ENCODE peak calls at places on chromosomes 6 and 20, in five cellular contexts. G, I, J, F and X are unnamed samples.

GRCh38 chr20:47319517-47320252 is 36.8 kb downstream of the ZMYND8 start:
- DNase-seq in G (peak), I (no peak), J (no peak), F (peak), X (no peak)

GRCh38 chr6:15715851-15716250 is 53.0 kb upstream of the DTNBP1 start:
- DNase-seq in G (no peak), I (no peak), J (no peak), F (no peak), X (no peak)

GRCh38 chr6:119145111-119145510 is 66.6 kb upstream of the FAM184A start:
- DNase-seq in G (no peak), I (no peak), J (no peak), F (no peak), X (no peak)

GRCh38 chr6:128508588-128509296 is 11.7 kb downstream of the PTPRK start:
- DNase-seq in G (peak), I (peak), J (no peak), F (no peak), X (peak)

GRCh38 chr20:14404515-14404914 is 67.1 kb upstream of the FLRT3 start:
- DNase-seq in G (no peak), I (no peak), J (no peak), F (no peak), X (no peak)

GRCh38 chr6:14022673-14023072 is 94.9 kb upstream of the CD83 start:
- DNase-seq in G (no peak), I (no peak), J (no peak), F (no peak), X (no peak)

GRCh38 chr6:151044465-151045441 is 179.3 kb downstream of the MTHFD1L start:
- DNase-seq in G (peak), I (peak), J (no peak), F (no peak), X (peak)

GRCh38 chr6:67458265-67458664 is 1176.8 kb upstream of the ADGRB3 start:
- DNase-seq in G (no peak), I (no peak), J (no peak), F (peak), X (no peak)

GRCh38 chr6:136171207-136171606 is 78.9 kb downstream of the MTFR2 start:
- DNase-seq in G (no peak), I (no peak), J (no peak), F (no peak), X (no peak)

GRCh38 chr6:22956029-22956715 is 386.8 kb downstream of the HDGFL1 start:
- DNase-seq in G (no peak), I (no peak), J (no peak), F (no peak), X (no peak)

GRCh38 chr20:7520361-7520760 is 419.9 kb downstream of the HAO1 start:
- DNase-seq in G (no peak), I (no peak), J (no peak), F (no peak), X (no peak)

GRCh38 chr20:20369353-20370086 is 1.6 kb downstream of the INSM1 start:
- DNase-seq in G (no peak), I (no peak), J (no peak), F (no peak), X (no peak)

GRCh38 chr20:49260218-49260617 is 17.6 kb downstream of the ZNFX1 start:
- DNase-seq in G (no peak), I (no peak), J (no peak), F (no peak), X (no peak)

GRCh38 chr6:125986295-125986955 is at the start of gene TRMT11:
- DNase-seq in G (peak), I (peak), J (peak), F (peak), X (peak)

DNA sequence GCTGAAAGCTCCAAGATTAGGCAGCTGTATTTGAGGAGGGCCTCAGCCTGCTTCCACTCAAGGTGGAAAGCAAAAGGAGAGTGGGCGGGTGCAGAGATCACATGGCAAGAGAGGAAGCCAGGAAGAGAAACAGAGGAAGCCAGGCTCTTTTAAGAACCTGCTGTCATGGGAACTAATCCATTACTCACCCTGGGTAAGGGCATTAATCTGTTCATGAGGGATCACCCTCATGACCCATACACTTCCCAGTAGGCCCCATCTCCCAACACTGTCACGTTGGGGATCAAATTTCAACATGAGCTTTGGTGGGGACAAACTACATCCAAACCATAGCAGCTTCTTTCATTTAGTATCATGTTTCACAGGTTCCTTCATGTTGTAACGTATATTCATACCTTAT is 53.9 kb downstream of the DHX35 start:
- DNase-seq in G (no peak), I (no peak), J (no peak), F (no peak), X (no peak)
- TF ChIP-seq BHLHE40 in G (no peak), I (no peak), J (no peak), F (no peak), X (no peak)

GRCh38 chr6:44074383-44075136 is 52.7 kb downstream of the MRPL14 start:
- DNase-seq in G (peak), I (peak), J (peak), F (peak), X (peak)
- H3K4me3 ChIP-seq in G (no peak), I (peak), J (peak), F (peak), X (no peak)

GRCh38 chr6:28522594-28523557 is 2.8 kb upstream of the GPX5 start:
- DNase-seq in G (no peak), I (no peak), J (no peak), F (peak), X (no peak)
- TF ChIP-seq BHLHE40 in G (no peak), I (no peak), J (no peak), F (no peak), X (no peak)

GRCh38 chr6:34525431-34526175 is 30.5 kb downstream of the SPDEF start:
- DNase-seq in G (no peak), I (no peak), J (no peak), F (no peak), X (no peak)

GRCh38 chr6:34526241-34526972 is 29.7 kb downstream of the SPDEF start:
- DNase-seq in G (no peak), I (no peak), J (no peak), F (peak), X (no peak)

GRCh38 chr6:34527751-34528670 is 28.1 kb downstream of the SPDEF start:
- DNase-seq in G (no peak), I (no peak), J (no peak), F (no peak), X (no peak)

GRCh38 chr6:34528996-34529664 is 27.0 kb downstream of the SPDEF start:
- DNase-seq in G (no peak), I (no peak), J (no peak), F (no peak), X (no peak)

GRCh38 chr6:34526992-34527728 is 29.0 kb downstream of the SPDEF start:
- DNase-seq in G (peak), I (peak), J (peak), F (peak), X (peak)
- H3K4me3 ChIP-seq in G (peak), I (peak), J (no peak), F (no peak), X (peak)

GRCh38 chr6:144266091-144266649 is 19.0 kb upstream of the UTRN start:
- DNase-seq in G (peak), I (no peak), J (no peak), F (peak), X (peak)
- TF ChIP-seq BHLHE40 in G (no peak), I (no peak), J (no peak), F (no peak), X (no peak)